ENCODE peak calls at places on chromosomes 12 and 14, in seven cellular contexts. X is mucosa of descending colon, F is mesendoderm, B is cardiac fibroblast, Z is transverse colon, K is GM04503, Y is choroid plexus epithelial cell. H is an unnamed sample.
A peak's percentile ranks its signal among the peaks of the same experiment; 100 is the strongest.

GRCh38 chr14:100645200-100645985 is 58.2 kb upstream of the BEGAIN start:
- DNase-seq in X (peak; percentile 88), F (peak; percentile 90), B (peak; percentile 89), Z (peak; percentile 93), K (no peak), Y (peak; percentile 91), H (peak; percentile 97)

GRCh38 chr12:14394317-14395058 is 29.0 kb downstream of the ATF7IP start:
- DNase-seq in X (no peak), F (peak; percentile 92), B (peak; percentile 86), Z (no peak), K (no peak), Y (peak; percentile 91), H (peak; percentile 40)

GRCh38 chr14:94005324-94005723 is 8.2 kb downstream of the CCDC197 start:
- DNase-seq in X (no peak), F (peak; percentile 31), B (no peak), Z (no peak), K (no peak), Y (peak; percentile 27), H (no peak)

GRCh38 chr14:33670235-33670634 is 280.6 kb downstream of the EGLN3 start:
- DNase-seq in X (no peak), F (no peak), B (no peak), Z (no peak), K (no peak), Y (no peak), H (no peak)

GRCh38 chr12:103278329-103278728 is 217.4 kb downstream of the C12orf42 start:
- DNase-seq in X (no peak), F (no peak), B (no peak), Z (no peak), K (no peak), Y (no peak), H (no peak)

GRCh38 chr12:69129564-69129963 is 109.8 kb upstream of the CPSF6 start:
- DNase-seq in X (no peak), F (no peak), B (no peak), Z (no peak), K (no peak), Y (peak; percentile 86), H (no peak)

GRCh38 chr12:123950476-123951169 is 22.0 kb downstream of the CCDC92 start:
- DNase-seq in X (no peak), F (no peak), B (peak; percentile 23), Z (no peak), K (no peak), Y (no peak), H (no peak)

GRCh38 chr14:68666206-68666730 is 126.6 kb downstream of the ZFP36L1 start:
- DNase-seq in X (no peak), F (no peak), B (peak; percentile 43), Z (no peak), K (no peak), Y (peak; percentile 29), H (no peak)

GRCh38 chr12:10243803-10244520 is 31.3 kb downstream of the GABARAPL1 start:
- DNase-seq in X (no peak), F (no peak), B (no peak), Z (peak; percentile 11), K (no peak), Y (no peak), H (no peak)

GRCh38 chr12:100484178-100484886 is 10.7 kb downstream of the NR1H4 start:
- DNase-seq in X (no peak), F (no peak), B (peak; percentile 1), Z (no peak), K (no peak), Y (peak; percentile 89), H (no peak)